ENCODE peak calls at places on chromosomes 2 and 18, in nine cellular contexts. M is choroid plexus epithelial cell; K is activated CD4-positive, alpha-beta T cell treated with anti-CD3 and anti-CD28 coated beads, Interleukin-2, amount 50 U/mL, for 24 hours; L is cardiac muscle cell; U is NCI-H1417; S is effector memory CD8-positive, alpha-beta T cell; A is KG1; P is SK-MEL-5; T is right lobe of liver. J is an unnamed sample.

GRCh38 chr18:8951491-8951890 is 151.0 kb upstream of the NDUFV2 start:
- DNase-seq in T (no peak), A (no peak), K (no peak), U (no peak), L (no peak), P (no peak), S (no peak), M (no peak), J (no peak)

GRCh38 chr2:170924969-170925368 is 4.1 kb upstream of the GORASP2 start:
- DNase-seq in U (no peak), P (no peak), S (no peak), A (no peak), L (no peak), K (no peak), M (no peak), T (no peak), J (no peak)

GRCh38 chr2:224820283-224820991 is 104.3 kb upstream of the CCDC195 start:
- DNase-seq in K (no peak), P (no peak), L (no peak), T (no peak), U (no peak), M (no peak), A (no peak), S (no peak), J (no peak)

GRCh38 chr2:15363142-15363541 is 198.0 kb downstream of the NBAS start:
- DNase-seq in M (peak), K (no peak), T (no peak), S (no peak), U (no peak), L (peak), A (no peak), P (no peak), J (no peak)

GRCh38 chr2:18932864-18933263 is 343.5 kb upstream of the NT5C1B start:
- DNase-seq in M (peak), T (no peak), K (no peak), S (no peak), P (no peak), U (no peak), L (peak), A (no peak), J (no peak)

GRCh38 chr18:54647176-54647575 is 56.1 kb downstream of the DYNAP start:
- DNase-seq in P (peak), M (peak), L (peak), A (peak), K (no peak), S (no peak), U (peak), T (no peak), J (no peak)

GRCh38 chr2:18829331-18829902 is 240.0 kb upstream of the NT5C1B start:
- DNase-seq in K (no peak), P (no peak), S (no peak), L (peak), A (no peak), T (no peak), U (no peak), M (peak), J (no peak)

GRCh38 chr2:241842620-241843211 is 16.0 kb downstream of the PDCD1 start:
- DNase-seq in M (no peak), A (no peak), T (peak), U (no peak), L (no peak), S (peak), K (peak), P (no peak), J (peak)

GRCh38 chr2:224252601-224253000 is 149.3 kb downstream of the FAM124B start:
- DNase-seq in S (no peak), T (no peak), M (no peak), P (no peak), A (no peak), U (no peak), K (no peak), L (no peak), J (no peak)

GRCh38 chr2:127479866-127480743 is 46.2 kb downstream of the IWS1 start:
- DNase-seq in K (no peak), A (no peak), L (no peak), U (no peak), T (no peak), P (no peak), S (no peak), M (peak), J (no peak)

GRCh38 chr2:214706986-214707385 is 102.5 kb downstream of the BARD1 start:
- DNase-seq in A (no peak), K (no peak), S (no peak), T (peak), L (peak), P (no peak), U (no peak), M (peak), J (no peak)

GRCh38 chr2:19933351-19933981 is 31.7 kb upstream of the TTC32 start:
- DNase-seq in K (no peak), T (no peak), U (no peak), S (no peak), L (peak), M (peak), P (peak), A (no peak), J (no peak)

GRCh38 chr18:39173022-39173421 is 1607.4 kb upstream of the CELF4 start:
- DNase-seq in S (no peak), L (no peak), P (no peak), U (no peak), M (no peak), A (no peak), K (no peak), T (no peak), J (no peak)

GRCh38 chr2:182038579-182038978 is 52.9 kb downstream of the PPP1R1C start:
- DNase-seq in L (no peak), T (no peak), S (no peak), P (no peak), K (no peak), M (peak), U (no peak), A (no peak), J (no peak)

GRCh38 chr2:42910657-42911405 is 118.4 kb upstream of the HAAO start:
- DNase-seq in T (no peak), A (no peak), L (no peak), S (no peak), U (no peak), K (no peak), M (no peak), P (no peak), J (no peak)

GRCh38 chr2:15765211-15765610 is 173.5 kb downstream of the DDX1 start:
- DNase-seq in K (no peak), L (no peak), T (no peak), A (no peak), P (no peak), S (no peak), M (no peak), U (no peak), J (no peak)

GRCh38 chr2:23404426-23404825 is 19.4 kb downstream of the KLHL29 start:
- DNase-seq in P (peak), S (no peak), L (peak), M (peak), T (peak), K (no peak), A (peak), U (peak), J (no peak)

GRCh38 chr2:46716806-46717732 is 198.5 kb downstream of the MCFD2 start:
- DNase-seq in S (no peak), U (no peak), P (no peak), T (no peak), L (no peak), A (no peak), M (peak), K (no peak), J (no peak)

GRCh38 chr18:32549248-32549842 is 78.7 kb upstream of the GAREM1 start:
- DNase-seq in T (peak), U (peak), A (peak), L (peak), S (peak), K (peak), M (peak), P (peak), J (no peak)

GRCh38 chr18:73752546-73752945 is 395.1 kb downstream of the FBXO15 start:
- DNase-seq in A (no peak), L (peak), U (no peak), K (no peak), T (no peak), M (peak), S (no peak), P (no peak), J (no peak)

GRCh38 chr2:72920317-72921087 is 3.2 kb downstream of the EMX1 start:
- DNase-seq in A (no peak), M (peak), P (no peak), U (no peak), T (no peak), K (no peak), S (no peak), L (peak), J (no peak)